ENCODE peak calls at places on chromosome 22, in four cellular contexts. E is mammary epithelial cell; X is CD8-positive, alpha-beta memory T cell; Q is IMR-90. P is an unnamed sample.

GRCh38 chr22:20576445-20576816 is 69.0 kb downstream of the MED15 start:
- DNase-seq in Q (no peak), X (no peak), E (no peak), P (no peak)

GRCh38 chr22:44335903-44336803 is 23.4 kb upstream of the SHISAL1 start:
- DNase-seq in E (no peak), X (no peak), Q (no peak), P (no peak)

GRCh38 chr22:22818861-22819855 is 68.5 kb upstream of the IGLL5 start:
- DNase-seq in E (no peak), X (peak), Q (no peak), P (no peak)

GRCh38 chr22:42758929-42759629 is 38.4 kb upstream of the A4GALT start:
- DNase-seq in Q (peak), E (no peak), X (no peak), P (no peak)

GRCh38 chr22:22226448-22227187 is 18.0 kb upstream of the VPREB1 start:
- DNase-seq in X (no peak), E (no peak), Q (no peak), P (no peak)

GRCh38 chr22:42138122-42138770 is 7.6 kb upstream of the CYP2D6 start:
- DNase-seq in X (no peak), Q (no peak), E (no peak), P (no peak)

GRCh38 chr22:25929479-25929878 is 187.5 kb downstream of the MYO18B start:
- DNase-seq in E (no peak), Q (no peak), X (no peak), P (no peak)

GRCh38 chr22:27381960-27382742 is 419.4 kb downstream of the MN1 start:
- DNase-seq in Q (no peak), E (no peak), X (no peak), P (no peak)

GRCh38 chr22:36191106-36191836 is 10.3 kb downstream of the APOL4 start:
- DNase-seq in E (no peak), X (no peak), Q (peak), P (no peak)

GRCh38 chr22:42425337-42425988 is 6.7 kb downstream of the NFAM1 start:
- DNase-seq in X (no peak), E (peak), Q (no peak), P (no peak)

GRCh38 chr22:32245042-32245441 is 10.1 kb downstream of the SLC5A4 start:
- DNase-seq in Q (no peak), E (no peak), X (no peak), P (no peak)

GRCh38 chr22:30947821-30948454 is 20.6 kb downstream of the MORC2 start:
- DNase-seq in Q (peak), E (peak), X (peak), P (no peak)

GRCh38 chr22:40534379-40535188 is 101.9 kb downstream of the MRTFA start:
- DNase-seq in Q (peak), X (no peak), E (peak), P (no peak)

GRCh38 chr22:32534252-32535215 is 59.9 kb downstream of the FBXO7 start:
- DNase-seq in Q (no peak), X (no peak), E (no peak), P (no peak)

GRCh38 chr22:49005557-49005956 is 822.1 kb downstream of the BRD1 start:
- DNase-seq in Q (no peak), X (no peak), E (no peak), P (no peak)

GRCh38 chr22:20652582-20652981 is 121.3 kb upstream of the SERPIND1 start:
- DNase-seq in Q (no peak), E (no peak), X (no peak), P (no peak)

GRCh38 chr22:50118557-50119168 is 28.9 kb downstream of the MOV10L1 start:
- DNase-seq in X (no peak), Q (peak), E (no peak), P (no peak)

GRCh38 chr22:17984114-17984513 is 40.2 kb downstream of the MICAL3 start:
- DNase-seq in Q (no peak), E (peak), X (no peak), P (no peak)

GRCh38 chr22:35841907-35842518 is 124.3 kb downstream of the APOL5 start:
- DNase-seq in Q (no peak), X (no peak), E (no peak), P (no peak)

GRCh38 chr22:46592390-46592872 is 27.8 kb upstream of the GRAMD4 start:
- DNase-seq in E (peak), Q (peak), X (peak), P (no peak)

GRCh38 chr22:44003776-44004460 is 20.2 kb upstream of the PARVB start:
- DNase-seq in X (no peak), Q (no peak), E (no peak), P (no peak)

GRCh38 chr22:18063311-18063710 is 14.5 kb upstream of the PEX26 start:
- DNase-seq in E (peak), Q (no peak), X (no peak), P (no peak)

GRCh38 chr22:44926491-44927415 is 83.1 kb downstream of the PHF21B start:
- DNase-seq in E (no peak), Q (no peak), X (no peak), P (no peak)

GRCh38 chr22:25363474-25363873 is 144.0 kb downstream of the CRYBB2 start:
- DNase-seq in Q (no peak), E (no peak), X (no peak), P (no peak)

GRCh38 chr22:20641198-20641892 is 132.6 kb upstream of the SERPIND1 start:
- DNase-seq in X (no peak), E (no peak), Q (no peak), P (no peak)

GRCh38 chr22:42275176-42275575 is 4.7 kb upstream of the TCF20 start:
- DNase-seq in E (no peak), X (no peak), Q (no peak), P (no peak)

GRCh38 chr22:17336061-17336460 is 33.2 kb upstream of the CECR2 start:
- DNase-seq in Q (no peak), X (no peak), E (no peak), P (no peak)

GRCh38 chr22:31474743-31475142 is 14.9 kb downstream of the EIF4ENIF1 start:
- DNase-seq in E (no peak), X (no peak), Q (peak), P (no peak)

GRCh38 chr22:35838849-35839646 is 121.4 kb downstream of the APOL5 start:
- DNase-seq in X (no peak), Q (peak), E (peak), P (no peak)

GRCh38 chr22:39459681-39460080 is 2.9 kb downstream of the MGAT3 start:
- DNase-seq in Q (no peak), E (no peak), X (no peak), P (no peak)

GRCh38 chr22:36467042-36467810 is 14.2 kb downstream of the TXN2 start:
- DNase-seq in Q (peak), E (peak), X (no peak), P (no peak)

GRCh38 chr22:48315415-48316244 is 1512.0 kb downstream of the BRD1 start:
- DNase-seq in X (no peak), Q (no peak), E (no peak), P (no peak)

GRCh38 chr22:49355206-49355920 is 472.3 kb downstream of the BRD1 start:
- DNase-seq in Q (no peak), X (no peak), E (no peak), P (no peak)

GRCh38 chr22:28009272-28009827 is 90.3 kb upstream of the PITPNB start:
- DNase-seq in X (peak), Q (peak), E (peak), P (peak)

GRCh38 chr22:32917577-32918375 is 116.3 kb downstream of the TIMP3 start:
- DNase-seq in X (no peak), E (no peak), Q (no peak), P (no peak)

GRCh38 chr22:34976474-34976873 is 89.5 kb upstream of the ISX start:
- DNase-seq in Q (no peak), X (no peak), E (no peak), P (no peak)

P was measured in T-helper 22 cell.